ENCODE peak calls at places on chromosomes 3 and 15, in four cellular contexts. V is SK-N-SH, O is HepG2, B is HCT116. M is an unnamed sample.
A peak's percentile ranks its signal among the peaks of the same experiment; 100 is the strongest.

GRCh38 chr3:48477959-48478480 is 26.0 kb downstream of the SHISA5 start:
- DNase-seq in V (no peak), O (no peak), B (no peak), M (no peak)

GRCh38 chr15:83206387-83206970 is 1.1 kb downstream of the HDGFL3 start:
- DNase-seq in V (no peak), O (no peak), B (no peak), M (peak; percentile 5)

GRCh38 chr3:178223876-178224275 is 312.4 kb upstream of the KCNMB2 start:
- DNase-seq in V (no peak), O (no peak), B (no peak), M (no peak)

GRCh38 chr15:88509321-88509720 is 37.2 kb downstream of the DET1 start:
- DNase-seq in V (no peak), O (no peak), B (no peak), M (no peak)

GRCh38 chr3:4776980-4777581 is 202.2 kb upstream of the BHLHE40 start:
- DNase-seq in V (no peak), O (no peak), B (no peak), M (no peak)

GRCh38 chr15:64596701-64597468 is 136.5 kb downstream of the ZNF609 start:
- DNase-seq in V (no peak), O (no peak), B (no peak), M (peak; percentile 68)

GRCh38 chr15:33101036-33101435 is 93.5 kb downstream of the FMN1 start:
- DNase-seq in V (no peak), O (no peak), B (no peak), M (no peak)

GRCh38 chr3:144344925-144345548 is 373.4 kb downstream of the DIPK2A start:
- DNase-seq in V (no peak), O (no peak), B (no peak), M (no peak)

GRCh38 chr15:62099171-62099601 is 32.4 kb downstream of the C2CD4A start:
- DNase-seq in V (no peak), O (no peak), B (no peak), M (no peak)

GRCh38 chr15:38367476-38367875 is 86.5 kb upstream of the FAM98B start:
- DNase-seq in V (no peak), O (no peak), B (no peak), M (no peak)

GRCh38 chr3:88773766-88774165 is 333.7 kb upstream of the EPHA3 start:
- DNase-seq in V (no peak), O (no peak), B (no peak), M (no peak)

GRCh38 chr3:43621406-43621973 is 321 bp downstream of the ANO10 start:
- DNase-seq in V (no peak), O (no peak), B (no peak), M (peak; percentile 8)

GRCh38 chr3:12768579-12769527 is 9.8 kb upstream of the TMEM40 start:
- DNase-seq in V (no peak), O (no peak), B (no peak), M (no peak)

GRCh38 chr15:41944313-41944940 is 27.9 kb downstream of the EHD4 start:
- DNase-seq in V (no peak), O (peak; percentile 70), B (peak; percentile 37), M (peak; percentile 9)

GRCh38 chr15:85615930-85616329 is 178.8 kb downstream of the KLHL25 start:
- DNase-seq in V (peak; percentile 41), O (peak; percentile 43), B (peak; percentile 6), M (peak; percentile 38)

GRCh38 chr15:101184830-101185229 is 67.0 kb downstream of the CHSY1 start:
- DNase-seq in V (no peak), O (no peak), B (no peak), M (no peak)

GRCh38 chr15:58387130-58387529 is 44.7 kb upstream of the LIPC start:
- DNase-seq in V (no peak), O (no peak), B (no peak), M (no peak)
- TF ChIP-seq YY1 in V (no peak), O (no peak), B (no peak), M (no peak)

GRCh38 chr3:40309439-40309924 is at the start of gene EIF1B:
- DNase-seq in V (peak; percentile 96), O (peak; percentile 93), B (peak; percentile 92), M (peak; percentile 97)

GRCh38 chr3:40310690-40311089 is 1.2 kb downstream of the EIF1B start:
- DNase-seq in V (no peak), O (no peak), B (no peak), M (no peak)

GRCh38 chr3:40313975-40314860 is 4.7 kb downstream of the EIF1B start:
- DNase-seq in V (no peak), O (peak; percentile 34), B (no peak), M (no peak)

GRCh38 chr3:40309925-40310635 is 573 bp downstream of the EIF1B start:
- DNase-seq in V (peak; percentile 80), O (peak; percentile 35), B (no peak), M (no peak)

GRCh38 chr3:40312661-40313226 is 3.2 kb downstream of the EIF1B start:
- DNase-seq in V (no peak), O (no peak), B (no peak), M (no peak)
- TF ChIP-seq YY1 in V (no peak), O (no peak), B (no peak), M (no peak)

GRCh38 chr15:58260911-58261267 is 122.7 kb downstream of the AQP9 start:
- DNase-seq in V (no peak), O (no peak), B (no peak), M (no peak)
- TF ChIP-seq YY1 in V (no peak), O (no peak), B (no peak), M (no peak)

DNA sequence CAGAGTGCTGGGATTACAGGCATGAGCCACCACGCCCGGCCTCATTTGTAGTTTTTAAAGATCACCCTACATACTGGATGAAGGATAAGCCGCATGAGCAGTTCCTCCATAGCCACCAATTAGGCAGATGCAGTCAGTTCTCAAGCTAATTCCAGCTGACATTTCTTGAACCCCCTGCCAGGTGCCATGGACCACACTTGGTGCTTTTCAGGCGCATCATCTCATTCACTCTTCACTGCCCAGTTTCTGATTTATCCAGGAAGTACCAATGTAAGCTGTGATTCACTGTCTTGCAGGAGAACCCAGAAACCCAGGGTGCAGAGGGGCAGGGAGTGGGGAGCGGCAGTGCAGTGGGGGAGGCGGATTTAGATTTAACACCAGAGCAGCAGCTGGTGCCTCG is 56.5 kb upstream of the RASA2 start:
- DNase-seq in V (no peak), O (no peak), B (no peak), M (no peak)
- TF ChIP-seq YY1 in V (no peak), O (no peak), B (no peak), M (no peak)

DNA sequence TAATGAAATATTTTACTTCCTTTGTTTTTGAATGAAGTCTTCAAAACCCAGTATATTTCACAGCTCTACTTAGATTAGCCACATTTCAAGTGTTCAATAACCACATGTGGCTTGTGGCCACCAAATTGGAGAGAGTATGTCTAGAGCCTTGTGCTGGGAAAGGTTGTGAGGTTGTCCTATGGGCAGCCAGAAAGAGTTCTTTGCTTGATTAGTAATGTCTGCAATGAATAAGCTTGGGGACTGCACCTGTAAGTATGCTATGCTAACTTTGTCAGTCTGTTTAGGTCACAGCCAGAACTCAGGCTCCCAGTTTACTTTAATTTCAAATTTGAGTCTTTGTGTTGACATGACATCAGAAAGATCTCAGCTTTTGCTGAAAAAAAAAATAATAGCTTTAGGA is 294.9 kb upstream of the SOX14 start:
- DNase-seq in V (no peak), O (no peak), B (no peak), M (no peak)
- TF ChIP-seq YY1 in V (no peak), O (no peak), B (no peak), M (no peak)

DNA sequence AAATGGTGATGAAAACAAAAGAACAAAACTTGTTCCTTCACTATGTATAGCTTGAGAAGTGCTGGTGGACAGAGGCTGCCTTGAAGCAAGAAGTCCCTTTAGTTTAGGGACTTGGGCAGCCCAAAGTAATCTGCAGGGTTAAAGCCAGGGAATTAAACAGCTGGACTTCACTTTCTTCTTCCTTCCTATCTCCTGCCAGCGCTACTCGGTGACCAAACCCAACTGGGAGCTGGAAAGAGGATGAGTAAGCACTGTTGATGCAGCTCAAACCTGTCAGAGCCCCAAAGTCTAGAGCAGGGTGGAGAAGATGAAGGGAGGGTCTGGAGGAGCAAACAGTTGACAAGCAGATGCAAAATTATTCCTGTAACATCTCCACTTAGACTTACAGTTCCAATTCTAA is 73.1 kb upstream of the FBN1 start:
- DNase-seq in V (no peak), O (no peak), B (no peak), M (no peak)
- TF ChIP-seq YY1 in V (no peak), O (no peak), B (no peak), M (no peak)

GRCh38 chr15:72319360-72319984 is 485 bp downstream of the CELF6 start:
- DNase-seq in V (no peak), O (no peak), B (no peak), M (peak; percentile 74)

GRCh38 chr15:72323752-72324151 is 3.8 kb upstream of the CELF6 start:
- DNase-seq in V (no peak), O (no peak), B (no peak), M (no peak)

GRCh38 chr15:72318408-72318942 is 1.5 kb downstream of the CELF6 start:
- DNase-seq in V (no peak), O (no peak), B (no peak), M (no peak)

GRCh38 chr15:72315706-72316370 is 4.1 kb downstream of the CELF6 start:
- DNase-seq in V (peak; percentile 85), O (no peak), B (no peak), M (no peak)

DNA sequence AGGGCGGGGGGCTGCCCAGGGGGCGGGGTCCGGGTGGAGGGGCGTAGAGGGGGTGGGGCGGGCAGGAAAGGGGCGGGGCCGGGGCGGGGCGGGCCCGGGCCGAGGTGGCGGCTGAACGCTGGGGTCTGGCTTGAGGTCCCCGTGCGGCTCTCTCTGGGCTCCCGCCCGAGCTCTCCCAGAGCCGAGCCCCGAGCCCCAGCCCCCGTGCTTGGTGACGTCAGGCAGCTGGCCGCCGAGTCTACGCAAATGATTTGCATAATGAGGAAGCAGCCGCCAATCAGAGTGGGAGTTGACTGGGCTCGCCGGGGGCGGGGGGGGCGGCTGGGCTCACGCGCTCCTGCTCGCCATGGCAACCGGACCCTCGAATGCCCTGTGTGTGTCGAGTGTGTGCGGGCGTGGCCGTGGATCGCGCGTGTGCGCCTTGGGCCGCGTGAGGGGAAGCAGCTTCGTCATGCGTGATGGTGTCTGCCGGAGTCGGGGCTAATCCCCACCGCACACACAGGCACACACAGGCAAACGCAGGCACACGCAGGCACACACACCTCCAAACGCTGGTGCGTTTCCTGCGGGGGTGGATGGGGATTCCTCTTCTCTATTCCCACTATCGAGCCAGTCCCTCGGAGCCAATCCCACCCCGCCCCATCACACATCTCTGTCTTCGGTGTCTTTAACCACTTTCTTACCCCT is at the start of gene CELF6:
- DNase-seq in V (peak; percentile 99), O (no peak), B (no peak), M (peak; percentile 89)
- TF ChIP-seq YY1 in V (no peak), O (no peak), B (no peak), M (no peak)

GRCh38 chr3:157204431-157204830 is 44.5 kb upstream of the CCNL1 start:
- DNase-seq in V (no peak), O (no peak), B (no peak), M (no peak)
- TF ChIP-seq YY1 in V (no peak), O (no peak), B (no peak), M (no peak)

M was measured in NT2/D1.